ENCODE peak calls at places on chromosome 9, in five cellular contexts. O, G, R, U and C are unnamed samples. For H3K4me1, the result is how much of the 10 kb centered on the place peaks cover.

GRCh38 chr9:85543196-85543595 is 198.6 kb downstream of the AGTPBP1 start:
- DNase-seq in O (no peak), G (peak), R (peak), U (no peak), C (no peak)

GRCh38 chr9:121598167-121599000 is 53.0 kb upstream of the DAB2IP start:
- DNase-seq in O (peak), G (peak), R (peak), U (peak), C (peak)

GRCh38 chr9:132210472-132211145 is 48.8 kb downstream of the NTNG2 start:
- DNase-seq in O (no peak), G (peak), R (no peak), U (peak), C (no peak)

GRCh38 chr9:129175825-129176633 is 2.0 kb downstream of the IER5L start:
- DNase-seq in O (peak), G (peak), R (peak), U (peak), C (peak)

GRCh38 chr9:8903077-8903476 is 1103.5 kb upstream of the DMAC1 start:
- DNase-seq in O (no peak), G (no peak), R (no peak), U (no peak), C (no peak)

GRCh38 chr9:6829027-6829426 is 71.3 kb downstream of the KDM4C start:
- DNase-seq in O (no peak), G (no peak), R (peak), U (peak), C (no peak)

GRCh38 chr9:86259557-86259956 is at the start of gene C9orf153:
- DNase-seq in O (no peak), G (no peak), R (no peak), U (no peak), C (no peak)

GRCh38 chr9:106883626-106884190 is 20.7 kb downstream of the ZNF462 start:
- DNase-seq in O (peak), G (peak), R (no peak), U (peak), C (no peak)

GRCh38 chr9:71748280-71748743 is 20.0 kb downstream of the CEMIP2 start:
- DNase-seq in O (peak), G (peak), R (no peak), U (peak), C (no peak)

GRCh38 chr9:120579139-120579749 is 723 bp downstream of the CDK5RAP2 start:
- DNase-seq in O (peak), G (no peak), R (peak), U (peak), C (no peak)

GRCh38 chr9:89359018-89359417 is 40.7 kb downstream of the SECISBP2 start:
- DNase-seq in O (no peak), G (peak), R (no peak), U (no peak), C (no peak)

GRCh38 chr9:133538176-133538575 is 3.7 kb downstream of the ADAMTSL2 start:
- DNase-seq in O (no peak), G (no peak), R (no peak), U (no peak), C (no peak)
- H3K4me1 ChIP-seq in O (under half), G (under half), R (under half), U (under half), C (under half)

GRCh38 chr9:97696025-97696822 is 916 bp downstream of the XPA start:
- DNase-seq in O (peak), G (peak), R (no peak), U (no peak), C (no peak)

GRCh38 chr9:97696823-97697601 is at the start of gene XPA:
- DNase-seq in O (peak), G (peak), R (peak), U (peak), C (peak)

GRCh38 chr9:97695390-97695789 is 1.8 kb downstream of the XPA start:
- DNase-seq in O (no peak), G (no peak), R (no peak), U (no peak), C (no peak)

GRCh38 chr9:97698865-97699264 is 1.7 kb upstream of the XPA start:
- DNase-seq in O (no peak), G (no peak), R (no peak), U (no peak), C (no peak)

DNA sequence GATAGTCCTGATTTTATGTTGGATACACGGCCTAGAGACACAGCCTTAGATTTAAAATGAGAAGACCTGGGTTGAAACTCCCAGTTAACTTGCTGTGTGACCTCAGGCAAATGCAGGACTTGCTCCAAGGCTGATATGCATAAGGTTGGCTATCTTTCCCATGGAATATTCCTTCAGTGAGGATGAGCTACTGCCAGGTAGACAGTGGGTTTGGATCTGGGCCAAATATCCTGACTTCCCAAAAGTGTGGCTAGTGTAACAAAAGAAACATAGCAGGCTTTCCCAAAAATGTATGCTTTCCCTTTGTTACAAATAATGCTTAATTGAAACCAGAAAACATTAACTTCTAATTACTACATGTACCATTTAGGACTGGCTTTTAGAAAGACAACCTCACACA is 697 bp upstream of the XPA start:
- DNase-seq in O (no peak), G (no peak), R (no peak), U (no peak), C (no peak)
- H3K9ac ChIP-seq in O (peak), G (no peak), R (no peak), U (no peak), C (no peak)

DNA sequence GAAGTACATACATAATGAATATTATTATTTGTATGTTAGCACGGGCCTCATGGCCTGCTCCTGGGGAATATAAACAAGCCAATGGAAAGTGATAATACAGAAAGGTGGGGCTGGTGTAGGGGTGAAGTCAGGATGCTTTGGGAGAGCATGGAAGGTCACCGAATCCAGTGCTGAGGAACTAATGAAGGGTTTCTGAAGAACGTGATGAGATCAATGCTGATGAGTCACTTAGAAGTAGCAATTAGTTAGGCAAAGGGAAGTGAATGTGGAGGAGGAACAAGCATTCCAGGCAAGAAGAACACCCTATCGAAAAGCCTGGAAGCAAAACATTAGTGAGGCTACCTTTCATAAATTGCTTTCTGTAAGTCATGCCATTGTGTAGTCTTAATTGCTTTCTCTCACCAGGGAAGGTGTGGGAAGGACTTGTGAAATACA is 2.1 kb downstream of the ANXA1 start:
- DNase-seq in O (no peak), G (peak), R (peak), U (no peak), C (no peak)
- H3K4me1 ChIP-seq in O (half or more), G (under half), R (under half), U (half or more), C (under half)

DNA sequence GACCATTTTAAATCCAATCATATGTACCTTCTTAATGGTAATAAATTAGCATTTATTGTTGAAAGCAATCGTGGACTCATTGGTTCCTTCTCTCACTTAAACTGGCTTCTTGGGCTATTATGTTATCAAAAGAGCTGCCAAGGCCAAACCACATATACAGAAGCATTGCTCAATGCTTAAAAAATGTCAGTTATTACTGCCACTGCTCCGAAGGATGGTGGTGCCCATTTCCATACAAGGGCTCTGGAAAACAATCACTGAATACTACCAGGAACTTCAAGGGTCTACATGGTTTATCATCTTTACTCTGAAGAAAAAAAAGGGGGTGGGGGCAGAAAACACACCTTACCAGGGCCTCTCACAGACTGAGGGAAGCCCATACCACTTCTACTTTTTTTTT is 104.3 kb downstream of the GNAQ start:
- DNase-seq in O (peak), G (peak), R (no peak), U (peak), C (no peak)
- H3K9ac ChIP-seq in O (no peak), G (no peak), R (no peak), U (no peak), C (no peak)

GRCh38 chr9:99108131-99108530 is 3.2 kb downstream of the TGFBR1 start:
- DNase-seq in O (no peak), G (no peak), R (no peak), U (no peak), C (no peak)
- H3K4me1 ChIP-seq in O (half or more), G (under half), R (under half), U (under half), C (under half)